ENCODE peak calls at places on chromosomes 16 and 17, in four cellular contexts. H, S, Y and L are unnamed samples.

GRCh38 chr17:72393553-72393952 is 272.7 kb downstream of the SOX9 start:
- DNase-seq in H (no peak), Y (no peak), S (no peak), L (no peak)

GRCh38 chr16:1444730-1445517 is 568 bp upstream of the CCDC154 start:
- DNase-seq in Y (no peak), S (no peak), H (no peak), L (no peak)

GRCh38 chr16:66588981-66589713 is 9.9 kb downstream of the CMTM2 start:
- DNase-seq in H (peak), Y (no peak), S (peak), L (no peak)

GRCh38 chr17:5797447-5797846 is 213.1 kb upstream of the NLRP1 start:
- DNase-seq in H (no peak), S (no peak), Y (no peak), L (no peak)

GRCh38 chr17:29710891-29711418 is 88.2 kb upstream of the CORO6 start:
- DNase-seq in H (no peak), Y (no peak), S (no peak), L (no peak)

GRCh38 chr16:79571753-79572544 is 28.6 kb downstream of the MAF start:
- DNase-seq in Y (no peak), H (no peak), S (no peak), L (no peak)

GRCh38 chr17:78990349-78991016 is 10.8 kb upstream of the LGALS3BP start:
- DNase-seq in H (no peak), S (no peak), Y (no peak), L (no peak)

GRCh38 chr17:35895602-35896001 is 15.4 kb upstream of the CCL5 start:
- DNase-seq in Y (no peak), H (no peak), S (no peak), L (no peak)

GRCh38 chr16:10031473-10031872 is 150.8 kb downstream of the GRIN2A start:
- DNase-seq in Y (no peak), S (no peak), H (no peak), L (no peak)

GRCh38 chr16:25014500-25015147 is 545 bp downstream of the ARHGAP17 start:
- DNase-seq in H (peak), Y (no peak), S (no peak), L (no peak)

GRCh38 chr17:80970044-80970761 is 21.4 kb upstream of the CHMP6 start:
- DNase-seq in Y (no peak), H (peak), S (peak), L (no peak)

GRCh38 chr17:75096082-75096625 is 8.4 kb downstream of the SLC16A5 start:
- DNase-seq in S (no peak), H (no peak), Y (no peak), L (peak)

GRCh38 chr17:14595656-14596055 is 294.8 kb downstream of the HS3ST3B1 start:
- DNase-seq in S (no peak), Y (no peak), H (no peak), L (no peak)

GRCh38 chr16:11636172-11636721 is 32.0 kb upstream of the SNN start:
- DNase-seq in H (no peak), Y (peak), S (no peak), L (no peak)

GRCh38 chr17:45381001-45381400 is 51.7 kb downstream of the ARHGAP27 start:
- DNase-seq in S (no peak), H (no peak), Y (no peak), L (no peak)

GRCh38 chr16:3530371-3530914 is 29.6 kb downstream of the CLUAP1 start:
- DNase-seq in S (no peak), H (no peak), Y (no peak), L (no peak)

GRCh38 chr16:85716016-85716679 is 27.4 kb upstream of the GINS2 start:
- DNase-seq in S (no peak), H (no peak), Y (no peak), L (peak)

GRCh38 chr16:4265676-4266075 is 7.1 kb downstream of the TFAP4 start:
- DNase-seq in H (no peak), Y (no peak), S (no peak), L (no peak)

GRCh38 chr16:77353587-77354263 is 81.1 kb downstream of the ADAMTS18 start:
- DNase-seq in H (no peak), S (no peak), Y (no peak), L (no peak)

GRCh38 chr17:63835167-63835720 is 7.2 kb downstream of the SMARCD2 start:
- DNase-seq in Y (no peak), H (no peak), S (no peak), L (no peak)

GRCh38 chr16:86598607-86599318 is 20.4 kb downstream of the FOXL1 start:
- DNase-seq in S (no peak), Y (no peak), H (no peak), L (peak)

GRCh38 chr17:3879181-3879580 is 13.7 kb downstream of the CAMKK1 start:
- DNase-seq in H (no peak), Y (no peak), S (no peak), L (no peak)

GRCh38 chr17:16512011-16512410 is 20.0 kb upstream of the LRRC75A start:
- DNase-seq in H (no peak), Y (no peak), S (no peak), L (no peak)

GRCh38 chr17:40648326-40648968 is 829 bp upstream of the SMARCE1 start:
- DNase-seq in Y (no peak), H (no peak), S (peak), L (no peak)

GRCh38 chr17:57110152-57110542 is 25.1 kb downstream of the AKAP1 start:
- DNase-seq in H (no peak), S (no peak), Y (no peak), L (no peak)

GRCh38 chr16:54176376-54176901 is 110.1 kb downstream of the IRX3 start:
- DNase-seq in H (no peak), Y (no peak), S (no peak), L (no peak)